ENCODE peak calls at places on chromosomes 11 and 22, in five cellular contexts. S is body of pancreas, E is A673, R is RWPE2, L is spleen. J is an unnamed sample.

GRCh38 chr11:31856248-31856647 is 45.1 kb upstream of the PAX6 start:
- DNase-seq in S (no peak), E (no peak), R (no peak), L (no peak), J (no peak)

GRCh38 chr11:46210133-46210636 is 67.3 kb upstream of the CREB3L1 start:
- DNase-seq in S (no peak), E (no peak), R (no peak), L (no peak), J (peak)

GRCh38 chr22:39351689-39352214 is 2.0 kb downstream of the SYNGR1 start:
- DNase-seq in S (no peak), E (peak), R (no peak), L (peak), J (no peak)

GRCh38 chr11:92941676-92942571 is 27.5 kb upstream of the MTNR1B start:
- DNase-seq in S (peak), E (peak), R (no peak), L (no peak), J (no peak)

GRCh38 chr11:65180877-65181568 is 705 bp upstream of the CAPN1 start:
- DNase-seq in S (peak), E (peak), R (no peak), L (peak), J (no peak)

GRCh38 chr11:65491614-65492386 is 7.0 kb upstream of the MALAT1 start:
- DNase-seq in S (peak), E (peak), R (peak), L (no peak), J (peak)

GRCh38 chr11:86463120-86463519 is 88.4 kb downstream of the CCDC81 start:
- DNase-seq in S (no peak), E (no peak), R (no peak), L (no peak), J (no peak)

GRCh38 chr11:45773271-45774022 is 31.5 kb upstream of the SLC35C1 start:
- DNase-seq in S (no peak), E (no peak), R (no peak), L (no peak), J (no peak)

GRCh38 chr11:122232985-122233384 is 117.0 kb upstream of the BLID start:
- DNase-seq in S (no peak), E (no peak), R (no peak), L (no peak), J (no peak)

GRCh38 chr11:124644426-124645280 is 22.0 kb downstream of the TBRG1 start:
- DNase-seq in S (peak), E (peak), R (no peak), L (no peak), J (peak)

GRCh38 chr11:70292166-70292565 is 21.7 kb downstream of the PPFIA1 start:
- DNase-seq in S (no peak), E (no peak), R (no peak), L (no peak), J (no peak)

GRCh38 chr22:27637604-27638003 is 164.0 kb downstream of the MN1 start:
- DNase-seq in S (no peak), E (no peak), R (no peak), L (no peak), J (no peak)

DNA sequence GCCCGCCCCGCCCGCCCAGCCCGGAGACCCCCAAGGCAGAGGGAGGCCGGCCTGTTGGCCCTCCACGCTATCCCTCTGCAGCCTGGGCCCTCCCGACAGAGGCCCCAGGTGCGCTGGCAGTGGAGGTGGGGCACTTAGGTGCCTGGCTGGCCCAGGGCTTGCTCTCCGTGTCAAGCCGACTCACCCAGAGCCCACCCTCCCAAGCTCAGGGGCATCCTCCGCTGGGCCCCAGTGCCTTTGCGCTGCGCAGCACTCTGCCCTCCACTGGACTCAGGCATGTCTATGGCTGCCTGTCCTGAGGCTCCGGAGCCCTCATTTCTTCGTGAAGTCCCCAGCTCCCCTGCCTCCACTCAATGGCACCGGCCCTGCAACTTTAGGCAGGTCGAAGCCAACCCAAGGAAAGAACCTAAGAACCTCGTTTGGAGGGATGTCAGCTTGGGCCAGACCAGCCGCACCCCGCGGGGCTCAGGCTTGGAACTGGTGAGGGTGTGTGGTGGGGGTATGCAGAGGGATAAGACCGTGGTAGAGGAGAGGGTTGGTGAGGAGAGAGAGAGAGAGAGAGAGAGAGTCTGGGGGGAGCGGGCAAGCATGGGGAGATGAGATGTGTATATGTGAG is 6.1 kb downstream of the SMIM45 start:
- DNase-seq in S (no peak), E (no peak), R (no peak), L (no peak), J (no peak)
- H3K4me3 ChIP-seq in S (no peak), E (no peak), R (no peak), L (peak), J (peak)

GRCh38 chr22:20137113-20137512 is 5.5 kb downstream of the ZDHHC8 start:
- DNase-seq in S (no peak), E (no peak), R (no peak), L (no peak), J (no peak)
- TF ChIP-seq CTCF in S (no peak), E (no peak), R (no peak), L (no peak), J (no peak)

GRCh38 chr11:794766-795637 is 3.1 kb downstream of the SLC25A22 start:
- DNase-seq in S (peak), E (no peak), R (no peak), L (peak), J (no peak)

GRCh38 chr11:797300-798092 is 585 bp downstream of the SLC25A22 start:
- DNase-seq in S (peak), E (peak), R (no peak), L (peak), J (no peak)

GRCh38 chr11:794013-794765 is 3.9 kb downstream of the SLC25A22 start:
- DNase-seq in S (peak), E (no peak), R (no peak), L (no peak), J (no peak)

GRCh38 chr11:796565-797299 is 1.3 kb downstream of the SLC25A22 start:
- DNase-seq in S (peak), E (no peak), R (no peak), L (peak), J (no peak)

GRCh38 chr11:795638-796564 is 2.2 kb downstream of the SLC25A22 start:
- DNase-seq in S (peak), E (peak), R (no peak), L (peak), J (no peak)
- H3K4me3 ChIP-seq in S (peak), E (peak), R (peak), L (peak), J (peak)

GRCh38 chr11:15775797-15776196 is 580.5 kb downstream of the SOX6 start:
- DNase-seq in S (no peak), E (no peak), R (no peak), L (no peak), J (no peak)
- TF ChIP-seq CTCF in S (no peak), E (no peak), R (no peak), L (no peak), J (no peak)

GRCh38 chr11:129592191-129592590 is 216.5 kb downstream of the BARX2 start:
- DNase-seq in S (no peak), E (no peak), R (no peak), L (no peak), J (no peak)
- H3K4me3 ChIP-seq in S (no peak), E (no peak), R (no peak), L (no peak), J (no peak)

GRCh38 chr22:50326225-50326958 is 420 bp downstream of the DENND6B start:
- DNase-seq in S (no peak), E (no peak), R (no peak), L (no peak), J (no peak)

GRCh38 chr22:50329236-50329635 is 2.4 kb upstream of the DENND6B start:
- DNase-seq in S (no peak), E (no peak), R (no peak), L (no peak), J (peak)

GRCh38 chr22:50325444-50326224 is 1.2 kb downstream of the DENND6B start:
- DNase-seq in S (no peak), E (no peak), R (no peak), L (no peak), J (no peak)

GRCh38 chr22:50327711-50328019 is 853 bp upstream of the DENND6B start:
- DNase-seq in S (no peak), E (no peak), R (no peak), L (no peak), J (no peak)

GRCh38 chr22:50326959-50327710 is at the start of gene DENND6B:
- DNase-seq in S (peak), E (peak), R (peak), L (peak), J (no peak)
- TF ChIP-seq CTCF in S (peak), E (no peak), R (peak), L (peak), J (no peak)

DNA sequence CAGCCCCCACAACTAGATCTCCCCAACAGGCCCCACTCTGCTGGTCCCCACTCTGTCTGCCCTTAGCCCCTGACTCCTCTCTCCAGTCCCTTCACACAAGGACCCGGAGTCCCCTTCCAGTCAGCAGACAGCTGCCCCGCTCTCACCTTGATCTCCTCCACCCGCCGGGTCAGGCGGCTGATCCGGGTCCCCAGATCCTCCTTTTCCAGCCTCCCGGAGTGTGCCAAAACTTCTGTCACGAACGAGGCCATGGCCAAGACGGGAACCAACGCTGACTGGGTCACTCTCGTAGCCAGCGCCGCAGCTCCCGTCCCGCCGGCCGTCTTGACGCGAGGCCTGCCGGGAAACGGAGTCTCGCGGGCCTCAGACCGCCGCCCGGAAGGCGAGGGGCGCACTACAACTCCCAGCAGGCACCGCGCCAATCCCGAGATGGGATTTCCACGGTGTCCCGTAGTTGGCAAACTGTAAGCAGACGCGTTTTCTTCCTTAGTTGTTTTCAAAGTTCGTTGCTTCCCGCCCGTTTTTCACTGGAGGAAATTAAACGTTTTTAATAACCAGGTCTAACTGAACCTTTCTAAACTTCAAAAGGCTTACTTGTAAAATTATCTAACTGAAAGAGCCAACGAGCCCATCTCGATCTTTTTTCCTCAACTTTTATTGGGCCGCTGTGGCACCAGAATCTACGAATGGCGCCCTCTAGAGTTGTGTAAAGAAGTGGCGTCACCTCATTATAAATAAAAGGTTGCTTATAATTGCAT is at the start of gene ZW10:
- DNase-seq in S (peak), E (peak), R (peak), L (peak), J (peak)
- H3K4me3 ChIP-seq in S (peak), E (peak), R (peak), L (peak), J (peak)

DNA sequence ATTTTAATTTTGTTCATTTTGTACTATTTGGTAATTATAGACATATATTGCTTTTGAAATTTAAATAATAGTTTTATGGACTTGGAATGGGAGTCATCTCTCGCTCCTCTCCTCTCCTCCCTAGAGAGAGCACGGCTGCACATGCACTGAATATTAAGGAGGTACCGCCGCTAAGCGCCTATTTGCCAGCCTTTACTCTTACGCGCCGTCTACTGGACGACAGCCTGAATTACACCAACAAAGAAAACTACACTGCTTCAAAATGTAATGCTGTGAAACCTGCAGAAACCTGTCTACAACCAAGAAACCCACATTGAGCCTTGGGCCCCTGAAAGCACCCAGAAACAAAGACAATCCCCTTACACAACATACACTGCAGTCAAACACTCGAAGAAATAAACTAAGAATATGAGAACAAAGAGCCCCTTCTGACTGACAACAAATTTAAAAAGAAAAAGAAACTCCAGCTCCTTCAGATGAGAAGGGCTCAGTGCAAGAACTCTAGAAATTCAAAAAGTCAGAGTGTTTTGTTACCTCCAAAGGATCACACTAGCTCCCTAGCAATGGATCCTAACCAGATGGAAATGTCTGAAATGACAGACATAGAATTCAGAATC is 737.2 kb downstream of the LRRC4C start:
- DNase-seq in S (peak), E (peak), R (no peak), L (no peak), J (no peak)
- TF ChIP-seq CTCF in S (peak), E (peak), R (peak), L (peak), J (peak)

GRCh38 chr11:77166021-77166420 is 38.0 kb downstream of the MYO7A start:
- DNase-seq in S (no peak), E (no peak), R (no peak), L (no peak), J (no peak)
- H3K4me3 ChIP-seq in S (no peak), E (no peak), R (no peak), L (no peak), J (no peak)

GRCh38 chr22:46185263-46185662 is 34.9 kb downstream of the PPARA start:
- DNase-seq in S (no peak), E (no peak), R (no peak), L (no peak), J (no peak)
- TF ChIP-seq CTCF in S (no peak), E (no peak), R (no peak), L (no peak), J (no peak)